ENCODE peak calls at places on chromosomes 2 and 18, in eight cellular contexts. Q is suprapubic skin, D is glutamatergic neuron, O is H9, L is PC-9, T is Peyer's patch, W is transverse colon, X is endodermal cell. A is an unnamed sample.

GRCh38 chr18:79458131-79458838 is 62.6 kb downstream of the NFATC1 start:
- DNase-seq in Q (no peak), D (no peak), O (no peak), L (peak; percentile 40), T (peak; percentile 70), W (peak; percentile 29), X (no peak), A (no peak)

GRCh38 chr2:173991857-173992588 is 26.9 kb upstream of the SP3 start:
- DNase-seq in Q (peak; percentile 94), D (peak; percentile 54), O (no peak), L (peak; percentile 40), T (peak; percentile 63), W (peak; percentile 33), X (no peak), A (no peak)

GRCh38 chr18:51323941-51324340 is 126.5 kb upstream of the MEX3C start:
- DNase-seq in Q (no peak), D (no peak), O (no peak), L (no peak), T (no peak), W (no peak), X (no peak), A (no peak)

GRCh38 chr2:181459646-181460045 is 2.5 kb downstream of the ITGA4 start:
- DNase-seq in Q (no peak), D (no peak), O (no peak), L (no peak), T (no peak), W (no peak), X (no peak), A (no peak)

GRCh38 chr18:46915800-46916550 is 1.3 kb downstream of the PIAS2 start:
- DNase-seq in Q (no peak), D (no peak), O (no peak), L (no peak), T (no peak), W (no peak), X (no peak), A (no peak)

GRCh38 chr2:237624565-237624964 is 2.8 kb upstream of the LRRFIP1 start:
- DNase-seq in Q (no peak), D (no peak), O (peak; percentile 19), L (no peak), T (no peak), W (no peak), X (no peak), A (no peak)

GRCh38 chr2:1561793-1562521 is 148.7 kb downstream of the TPO start:
- DNase-seq in Q (no peak), D (no peak), O (peak; percentile 22), L (no peak), T (no peak), W (no peak), X (peak; percentile 44), A (no peak)

GRCh38 chr2:31107588-31108300 is 30.5 kb downstream of the GALNT14 start:
- DNase-seq in Q (no peak), D (no peak), O (no peak), L (no peak), T (no peak), W (no peak), X (peak; percentile 66), A (no peak)

GRCh38 chr2:163008642-163009041 is 170.1 kb upstream of the KCNH7 start:
- DNase-seq in Q (no peak), D (no peak), O (no peak), L (no peak), T (no peak), W (no peak), X (no peak), A (no peak)

GRCh38 chr2:3314626-3315025 is 63.0 kb downstream of the EIPR1 start:
- DNase-seq in Q (no peak), D (no peak), O (no peak), L (no peak), T (no peak), W (no peak), X (no peak), A (peak; percentile 27)

GRCh38 chr2:227106845-227107759 is 56.9 kb downstream of the COL4A4 start:
- DNase-seq in Q (no peak), D (peak; percentile 66), O (peak; percentile 60), L (peak; percentile 50), T (peak; percentile 63), W (peak; percentile 53), X (peak; percentile 88), A (no peak)

GRCh38 chr2:55048514-55048924 is 1.7 kb downstream of the RTN4 start:
- DNase-seq in Q (no peak), D (no peak), O (no peak), L (no peak), T (peak; percentile 55), W (peak; percentile 37), X (peak; percentile 54), A (no peak)

GRCh38 chr18:29311580-29311979 is 1134.7 kb upstream of the CDH2 start:
- DNase-seq in Q (no peak), D (no peak), O (no peak), L (no peak), T (no peak), W (no peak), X (no peak), A (no peak)

GRCh38 chr2:7900593-7900992 is 781.3 kb upstream of the ID2 start:
- DNase-seq in Q (no peak), D (no peak), O (no peak), L (no peak), T (no peak), W (no peak), X (no peak), A (no peak)

GRCh38 chr2:181468313-181468712 is 11.1 kb downstream of the ITGA4 start:
- DNase-seq in Q (no peak), D (no peak), O (no peak), L (no peak), T (no peak), W (no peak), X (no peak), A (no peak)

GRCh38 chr2:179096090-179096489 is 46.2 kb upstream of the CCDC141 start:
- DNase-seq in Q (no peak), D (no peak), O (no peak), L (peak; percentile 43), T (peak; percentile 65), W (peak; percentile 9), X (peak; percentile 57), A (no peak)

GRCh38 chr2:10972683-10973433 is 61.1 kb downstream of the KCNF1 start:
- DNase-seq in Q (no peak), D (no peak), O (no peak), L (no peak), T (no peak), W (no peak), X (no peak), A (no peak)

GRCh38 chr18:2883137-2883671 is 36.4 kb downstream of the EMILIN2 start:
- DNase-seq in Q (no peak), D (no peak), O (no peak), L (no peak), T (peak; percentile 73), W (peak; percentile 19), X (no peak), A (no peak)

GRCh38 chr2:209094221-209094620 is 329.6 kb upstream of the MAP2 start:
- DNase-seq in Q (no peak), D (no peak), O (no peak), L (no peak), T (no peak), W (no peak), X (peak; percentile 71), A (no peak)

GRCh38 chr2:88628569-88628939 is 1.3 kb upstream of the EIF2AK3 start:
- DNase-seq in Q (no peak), D (no peak), O (no peak), L (no peak), T (no peak), W (no peak), X (no peak), A (no peak)

GRCh38 chr2:26914286-26914962 is 56.0 kb upstream of the MAPRE3 start:
- DNase-seq in Q (no peak), D (no peak), O (peak; percentile 45), L (no peak), T (no peak), W (no peak), X (peak; percentile 65), A (no peak)

GRCh38 chr2:127143851-127144782 is 37.2 kb upstream of the BIN1 start:
- DNase-seq in Q (no peak), D (no peak), O (no peak), L (no peak), T (no peak), W (no peak), X (no peak), A (no peak)

DNA sequence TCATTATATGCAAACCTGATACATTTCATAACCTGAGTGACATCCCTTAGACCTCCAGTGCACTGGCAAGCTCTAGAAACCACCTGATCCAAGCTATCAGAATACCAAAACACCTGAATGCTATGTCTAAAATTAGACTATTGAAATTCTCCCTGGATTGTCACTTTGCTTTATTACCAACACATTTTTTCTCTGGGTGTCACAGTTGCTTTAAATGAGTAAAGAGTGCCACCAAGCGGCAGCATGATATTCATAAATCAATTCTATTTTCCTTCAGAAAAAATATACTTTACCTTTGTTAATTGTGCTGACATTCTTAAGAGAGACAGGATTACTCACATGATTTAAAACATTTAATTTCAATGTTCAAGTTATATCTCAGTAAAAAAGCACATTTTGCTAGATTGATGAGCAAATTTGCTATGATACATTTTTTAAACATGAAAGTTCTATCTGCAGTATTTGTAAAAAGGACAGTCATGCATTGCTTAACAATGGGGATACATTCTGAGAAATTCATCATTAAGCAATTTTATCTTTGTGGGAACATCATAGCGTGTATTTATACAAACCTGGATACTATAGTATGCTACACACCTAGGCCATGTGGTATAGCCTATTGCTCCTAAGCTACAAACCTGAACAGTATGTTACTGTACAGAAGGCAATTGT is 338.4 kb upstream of the SLC39A10 start:
- DNase-seq in Q (no peak), D (no peak), O (no peak), L (peak; percentile 19), T (peak; percentile 64), W (peak; percentile 35), X (peak; percentile 59), A (no peak)
- TF ChIP-seq CTCF in Q (peak; percentile 20), D (peak; percentile 61), O (peak; percentile 85), L (peak; percentile 75), T (peak; percentile 52), W (peak; percentile 44), X (peak; percentile 91), A (peak; percentile 73)

GRCh38 chr2:13650586-13651180 is 933.9 kb downstream of the TRIB2 start:
- DNase-seq in Q (no peak), D (no peak), O (peak; percentile 67), L (no peak), T (no peak), W (no peak), X (peak; percentile 80), A (no peak)
- TF ChIP-seq CTCF in Q (no peak), D (no peak), O (peak; percentile 42), L (peak; percentile 36), T (no peak), W (no peak), X (peak; percentile 68), A (no peak)

GRCh38 chr18:32461704-32462272 is 8.9 kb downstream of the GAREM1 start:
- DNase-seq in Q (no peak), D (no peak), O (no peak), L (no peak), T (no peak), W (no peak), X (no peak), A (no peak)
- TF ChIP-seq CTCF in Q (no peak), D (peak; percentile 65), O (peak; percentile 43), L (no peak), T (no peak), W (no peak), X (peak; percentile 53), A (no peak)

GRCh38 chr2:23760746-23761145 is 166.2 kb downstream of the ATAD2B start:
- DNase-seq in Q (no peak), D (no peak), O (no peak), L (no peak), T (no peak), W (no peak), X (no peak), A (no peak)
- TF ChIP-seq CTCF in Q (no peak), D (no peak), O (peak; percentile 43), L (peak; percentile 70), T (no peak), W (peak; percentile 31), X (peak; percentile 61), A (no peak)

A was measured in CD14-positive monocyte.